ENCODE peak calls at places on chromosomes 1 and 21, in eight cellular contexts. L is kidney, Z is HFF-Myc, B is neural progenitor cell, G is AG10803, D is testis, K is AG04450, V is WTC11. E is an unnamed sample.

GRCh38 chr1:72837781-72838180 is 555.4 kb upstream of the NEGR1 start:
- DNase-seq in L (no peak), V (no peak), D (no peak), B (peak), K (no peak), Z (no peak), G (no peak), E (no peak)

GRCh38 chr1:63322944-63323865 is 838 bp downstream of the FOXD3 start:
- DNase-seq in Z (no peak), V (peak), K (no peak), B (peak), D (peak), L (peak), G (peak), E (no peak)

GRCh38 chr1:212743901-212744475 is 44.3 kb upstream of the BATF3 start:
- DNase-seq in B (no peak), G (no peak), V (no peak), Z (no peak), D (no peak), K (no peak), L (no peak), E (no peak)

GRCh38 chr1:82317671-82318070 is 516.9 kb downstream of the ADGRL2 start:
- DNase-seq in D (no peak), Z (no peak), K (no peak), L (no peak), G (no peak), B (no peak), V (no peak), E (no peak)

GRCh38 chr1:208183977-208184901 is 59.9 kb downstream of the PLXNA2 start:
- DNase-seq in V (no peak), L (no peak), Z (no peak), K (no peak), G (peak), B (no peak), D (no peak), E (no peak)

GRCh38 chr1:159827102-159827490 is 423 bp downstream of the SLAMF8 start:
- DNase-seq in G (no peak), K (no peak), Z (no peak), D (no peak), B (no peak), V (no peak), L (no peak), E (no peak)

GRCh38 chr1:78553859-78554258 is 63.1 kb downstream of the PTGFR start:
- DNase-seq in G (no peak), V (peak), B (peak), D (no peak), L (no peak), K (no peak), Z (no peak), E (no peak)

GRCh38 chr1:8427986-8428385 is 110.1 kb downstream of the SLC45A1 start:
- DNase-seq in G (no peak), D (no peak), L (no peak), Z (no peak), K (no peak), B (no peak), V (no peak), E (no peak)

GRCh38 chr21:38631676-38632075 is 133.4 kb upstream of the ERG start:
- DNase-seq in K (no peak), Z (no peak), B (no peak), D (no peak), G (no peak), L (no peak), V (no peak), E (no peak)

GRCh38 chr21:16418211-16418610 is 688.4 kb downstream of the USP25 start:
- DNase-seq in D (no peak), V (no peak), K (no peak), L (no peak), B (no peak), Z (no peak), G (peak), E (no peak)

GRCh38 chr21:45894891-45895777 is 86.4 kb upstream of the COL6A1 start:
- DNase-seq in V (no peak), L (peak), D (no peak), Z (no peak), K (no peak), G (no peak), B (no peak), E (no peak)
- TF ChIP-seq CTCF in V (no peak), L (no peak), D (no peak), Z (no peak), K (no peak), G (no peak), B (no peak), E (no peak)

GRCh38 chr1:100928128-100928527 is 32.2 kb downstream of the SLC30A7 start:
- DNase-seq in V (no peak), Z (no peak), K (no peak), D (no peak), B (peak), L (no peak), G (no peak), E (no peak)
- TF ChIP-seq CTCF in V (no peak), Z (peak), K (no peak), D (no peak), B (peak), L (no peak), G (peak), E (no peak)

DNA sequence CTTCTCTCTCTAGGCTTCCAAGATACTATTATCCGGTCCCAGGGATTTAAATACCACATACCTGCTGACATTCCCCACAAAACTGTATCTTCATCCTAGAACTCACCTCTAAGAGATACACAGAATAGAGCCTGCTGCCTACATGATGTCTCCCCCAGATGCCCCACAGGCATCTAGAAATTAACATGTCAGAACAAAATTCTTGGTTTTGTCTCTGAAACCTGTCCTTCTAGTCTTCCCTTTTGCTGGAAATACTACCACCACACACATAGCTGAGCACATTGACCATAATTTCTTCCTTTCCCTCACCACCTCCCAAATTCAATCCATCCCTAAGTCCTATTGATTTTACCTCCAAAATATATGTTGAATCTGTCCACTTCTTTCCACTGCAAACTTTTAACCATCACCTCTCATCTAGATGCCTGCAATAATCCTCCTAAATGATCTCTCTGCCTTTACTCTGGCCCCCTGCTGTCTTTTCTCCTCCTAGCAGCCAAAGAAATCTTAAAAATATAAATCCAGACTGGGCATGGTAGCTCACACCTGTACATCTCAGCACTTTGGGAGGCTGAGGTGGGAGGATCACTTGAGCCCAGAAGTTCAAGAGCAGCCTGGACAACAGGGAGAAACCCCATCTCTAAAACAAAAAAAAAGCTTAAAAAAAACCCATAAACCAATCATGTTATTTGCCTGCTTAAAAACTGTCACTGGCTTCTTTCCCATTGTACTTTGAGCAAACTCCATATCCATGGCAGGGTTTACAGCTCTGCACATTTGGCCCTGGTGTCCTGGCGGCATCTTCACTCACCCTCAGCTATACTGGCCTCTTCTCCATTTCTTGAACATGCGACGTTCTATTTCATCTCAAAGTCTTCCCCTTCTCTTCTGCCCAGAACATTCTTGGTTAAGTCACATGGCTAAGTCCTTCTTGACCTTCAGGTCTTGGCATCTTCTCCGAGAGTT is 6.2 kb upstream of the FAM76A start:
- DNase-seq in K (no peak), D (no peak), Z (no peak), B (no peak), G (peak), V (no peak), L (no peak), E (no peak)
- TF ChIP-seq CTCF in K (peak), D (no peak), Z (no peak), B (no peak), G (peak), V (no peak), L (no peak), E (no peak)

DNA sequence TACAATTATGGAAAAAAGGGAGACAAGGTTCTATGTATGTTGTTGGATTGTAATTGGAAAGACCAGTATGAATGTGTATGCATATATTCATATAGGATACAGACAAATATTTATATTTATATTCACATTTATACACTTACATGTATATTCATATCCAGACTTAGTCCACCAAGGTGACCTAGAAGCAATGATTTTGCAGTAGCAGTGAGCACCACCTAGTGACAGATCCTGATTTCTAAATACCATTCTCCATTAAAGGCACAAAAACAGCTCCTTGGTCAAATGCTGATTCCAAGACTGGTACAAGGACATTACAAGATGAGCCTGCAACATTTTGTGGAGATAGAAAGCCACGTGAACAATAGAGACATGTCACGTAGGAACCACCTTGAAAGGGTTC is 153.4 kb downstream of the SDCCAG8 start:
- DNase-seq in V (no peak), D (no peak), L (no peak), Z (no peak), B (no peak), G (peak), K (no peak), E (no peak)
- TF ChIP-seq CTCF in V (peak), D (no peak), L (no peak), Z (no peak), B (peak), G (peak), K (no peak), E (no peak)

GRCh38 chr1:14598007-14598497 is 433 bp upstream of the KAZN start:
- DNase-seq in G (no peak), B (peak), D (no peak), Z (no peak), K (no peak), L (peak), V (peak), E (no peak)

GRCh38 chr1:14597343-14598006 is 1.0 kb upstream of the KAZN start:
- DNase-seq in B (peak), G (peak), K (no peak), D (no peak), V (peak), Z (no peak), L (no peak), E (no peak)

GRCh38 chr1:14599173-14599754 is 779 bp downstream of the KAZN start:
- DNase-seq in D (peak), G (no peak), B (peak), V (peak), K (no peak), Z (no peak), L (peak), E (no peak)

GRCh38 chr1:14599787-14600186 is 1.3 kb downstream of the KAZN start:
- DNase-seq in L (no peak), V (no peak), G (no peak), D (no peak), K (no peak), B (no peak), Z (no peak), E (no peak)

DNA sequence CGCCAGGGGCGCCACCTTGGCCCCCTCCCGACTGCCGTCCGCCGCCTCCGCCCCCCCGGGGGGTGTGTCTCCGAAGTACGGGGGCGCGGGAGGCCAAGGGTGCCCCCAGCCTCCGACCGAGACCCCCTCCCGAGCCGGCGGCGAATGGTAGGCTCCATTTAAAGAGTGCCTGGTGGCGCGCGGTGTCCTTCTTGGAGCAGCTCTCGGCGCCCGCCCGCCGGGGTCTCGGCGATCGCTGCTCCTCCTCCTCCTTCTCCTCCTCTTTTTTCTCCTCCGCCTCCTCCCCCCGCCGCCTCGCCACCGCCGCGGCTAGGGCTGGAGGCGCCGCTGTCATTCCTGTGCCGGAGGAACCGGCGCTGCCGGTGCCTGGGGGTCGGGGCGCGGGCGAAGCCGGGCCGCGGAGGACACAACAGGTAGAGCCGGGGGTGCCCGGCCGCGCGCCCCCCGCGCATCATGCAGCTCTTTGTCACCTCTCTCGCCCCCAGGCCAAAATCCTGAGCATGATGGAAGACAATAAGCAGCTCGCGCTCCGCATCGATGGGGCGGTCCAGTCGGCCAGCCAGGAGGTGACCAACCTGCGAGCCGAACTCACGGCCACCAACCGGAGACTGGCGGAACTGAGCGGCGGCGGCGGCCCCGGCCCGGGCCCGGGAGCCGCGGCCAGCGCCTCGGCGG is at the start of gene KAZN:
- DNase-seq in G (no peak), Z (no peak), K (no peak), D (peak), V (peak), B (peak), L (peak), E (no peak)
- TF ChIP-seq CTCF in G (no peak), Z (no peak), K (no peak), D (no peak), V (no peak), B (peak), L (no peak), E (peak)

DNA sequence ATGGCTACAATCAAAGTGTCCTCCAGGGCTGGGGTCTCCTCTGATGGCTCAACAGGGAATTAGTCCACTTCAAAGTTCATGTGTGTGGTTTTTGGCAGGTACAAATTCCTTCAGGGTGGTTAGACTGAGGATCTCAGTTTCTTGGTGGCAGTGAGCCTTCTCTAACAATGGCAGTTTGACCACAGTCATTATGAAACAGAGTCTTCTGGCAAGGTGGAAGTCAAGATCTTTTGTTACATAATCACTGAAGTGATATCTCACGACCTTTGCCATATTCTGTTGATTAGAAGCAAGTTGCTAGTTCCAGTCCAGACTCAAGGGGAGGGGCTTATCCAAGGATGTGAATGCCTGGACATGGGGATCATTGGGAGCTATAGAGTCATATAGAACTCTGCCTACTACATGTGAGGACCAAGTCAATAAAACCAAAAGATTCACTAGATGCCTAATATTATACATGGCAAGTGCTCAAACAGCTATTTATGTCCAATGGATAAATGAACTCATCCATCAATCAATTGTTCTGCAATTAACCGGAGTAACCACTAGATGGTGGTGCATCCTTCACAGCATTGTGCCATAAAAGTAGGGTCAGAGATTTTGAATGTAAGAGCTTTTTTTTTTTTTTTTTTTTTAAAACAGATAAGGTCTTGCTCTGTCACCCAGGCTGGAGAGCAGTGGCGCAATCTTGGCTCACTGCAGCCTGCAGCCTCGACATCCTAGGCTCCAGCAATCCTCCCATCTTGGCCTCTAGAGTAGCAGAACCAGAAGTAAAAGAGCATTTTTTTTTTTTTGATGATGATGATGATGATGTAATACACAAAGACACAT is 131.9 kb downstream of the CRB1 start:
- DNase-seq in Z (peak), G (peak), K (no peak), L (no peak), V (peak), B (peak), D (peak), E (no peak)
- TF ChIP-seq CTCF in Z (peak), G (peak), K (peak), L (peak), V (peak), B (peak), D (peak), E (peak)

GRCh38 chr1:155083865-155084721 is 5.5 kb downstream of the EFNA3 start:
- DNase-seq in L (no peak), G (peak), D (peak), K (no peak), B (no peak), Z (no peak), V (no peak), E (no peak)
- TF ChIP-seq CTCF in L (peak), G (peak), D (no peak), K (peak), B (no peak), Z (no peak), V (no peak), E (no peak)

E was measured in osteocyte.